ENCODE peak calls at places on chromosomes 11 and 22, in four cellular contexts. One of them, this sample, is unnamed.

GRCh38 chr11:24344222-24344621 is 152.6 kb upstream of the LUZP2 start:
- DNase-seq in astrocyte: no peak
- DNase-seq in A549: no peak
- DNase-seq in CD4-positive, alpha-beta T cell: no peak
- DNase-seq in this sample: no peak

GRCh38 chr11:39570526-39570925 is 1888.9 kb downstream of the LRRC4C start:
- DNase-seq in astrocyte: peak; percentile 1
- DNase-seq in A549: no peak
- DNase-seq in CD4-positive, alpha-beta T cell: no peak
- DNase-seq in this sample: no peak

GRCh38 chr11:122895591-122895990 is 13.0 kb downstream of the JHY start:
- DNase-seq in CD4-positive, alpha-beta T cell: no peak
- DNase-seq in A549: no peak
- DNase-seq in astrocyte: peak; percentile 41
- DNase-seq in this sample: no peak

GRCh38 chr11:123653997-123654565 is 343 bp downstream of the SCN3B start:
- DNase-seq in A549: peak; percentile 22
- DNase-seq in astrocyte: peak; percentile 49
- DNase-seq in CD4-positive, alpha-beta T cell: no peak
- DNase-seq in this sample: peak; percentile 31

GRCh38 chr11:22640862-22641261 is 15.2 kb upstream of the FANCF start:
- DNase-seq in CD4-positive, alpha-beta T cell: no peak
- DNase-seq in astrocyte: no peak
- DNase-seq in A549: no peak
- DNase-seq in this sample: no peak

GRCh38 chr11:32893947-32894827 is 1.6 kb downstream of the QSER1 start:
- DNase-seq in CD4-positive, alpha-beta T cell: no peak
- DNase-seq in A549: peak; percentile 93
- DNase-seq in astrocyte: peak; percentile 91
- DNase-seq in this sample: peak; percentile 70

GRCh38 chr22:27876684-27877083 is 42.4 kb downstream of the PITPNB start:
- DNase-seq in astrocyte: peak; percentile 28
- DNase-seq in CD4-positive, alpha-beta T cell: no peak
- DNase-seq in A549: no peak
- DNase-seq in this sample: peak; percentile 51

GRCh38 chr11:130523609-130524008 is 75.2 kb downstream of the ADAMTS15 start:
- DNase-seq in A549: no peak
- DNase-seq in CD4-positive, alpha-beta T cell: no peak
- DNase-seq in astrocyte: peak; percentile 96
- DNase-seq in this sample: peak; percentile 77

GRCh38 chr11:100556781-100557180 is 130.3 kb upstream of the ARHGAP42 start:
- DNase-seq in astrocyte: no peak
- DNase-seq in CD4-positive, alpha-beta T cell: no peak
- DNase-seq in A549: no peak
- DNase-seq in this sample: no peak

GRCh38 chr11:17915500-17916143 is 97.2 kb downstream of the SERGEF start:
- DNase-seq in astrocyte: peak; percentile 9
- DNase-seq in CD4-positive, alpha-beta T cell: no peak
- DNase-seq in A549: no peak
- DNase-seq in this sample: no peak

GRCh38 chr22:30541979-30542810 is 4.3 kb downstream of the SEC14L6 start:
- DNase-seq in A549: no peak
- DNase-seq in CD4-positive, alpha-beta T cell: no peak
- DNase-seq in astrocyte: no peak
- DNase-seq in this sample: no peak

GRCh38 chr11:11446967-11447366 is 93.9 kb upstream of the CSNK2A3 start:
- DNase-seq in astrocyte: no peak
- DNase-seq in CD4-positive, alpha-beta T cell: no peak
- DNase-seq in A549: no peak
- DNase-seq in this sample: no peak

GRCh38 chr11:64357904-64358535 is 942 bp upstream of the RPS6KA4 start:
- DNase-seq in A549: peak; percentile 56
- DNase-seq in CD4-positive, alpha-beta T cell: no peak
- DNase-seq in astrocyte: no peak
- DNase-seq in this sample: no peak

GRCh38 chr22:20238567-20239062 is 29.5 kb downstream of the RTN4R start:
- DNase-seq in astrocyte: no peak
- DNase-seq in A549: peak; percentile 48
- DNase-seq in CD4-positive, alpha-beta T cell: peak; percentile 59
- DNase-seq in this sample: no peak

GRCh38 chr11:72328366-72329224 is 84.6 kb upstream of the PHOX2A start:
- DNase-seq in CD4-positive, alpha-beta T cell: no peak
- DNase-seq in A549: peak; percentile 5
- DNase-seq in astrocyte: peak; percentile 56
- DNase-seq in this sample: no peak

GRCh38 chr11:89489930-89490329 is 1.2 kb downstream of the NOX4 start:
- DNase-seq in astrocyte: peak; percentile 66
- DNase-seq in CD4-positive, alpha-beta T cell: no peak
- DNase-seq in A549: no peak
- DNase-seq in this sample: no peak

GRCh38 chr11:34769224-34769623 is 147.0 kb downstream of the APIP start:
- DNase-seq in A549: no peak
- DNase-seq in CD4-positive, alpha-beta T cell: no peak
- DNase-seq in astrocyte: no peak
- DNase-seq in this sample: no peak

GRCh38 chr11:68437927-68438657 is 22.5 kb upstream of the PPP6R3 start:
- DNase-seq in CD4-positive, alpha-beta T cell: no peak
- DNase-seq in astrocyte: no peak
- DNase-seq in A549: no peak
- DNase-seq in this sample: no peak

GRCh38 chr11:121366970-121367369 is 74.4 kb downstream of the SC5D start:
- DNase-seq in CD4-positive, alpha-beta T cell: no peak
- DNase-seq in A549: no peak
- DNase-seq in astrocyte: no peak
- DNase-seq in this sample: no peak

GRCh38 chr22:26134654-26135330 is 34.5 kb upstream of the SEZ6L start:
- DNase-seq in A549: peak; percentile 6
- DNase-seq in CD4-positive, alpha-beta T cell: no peak
- DNase-seq in astrocyte: no peak
- DNase-seq in this sample: no peak

GRCh38 chr22:38012604-38013072 is 28.3 kb upstream of the SOX10 start:
- DNase-seq in A549: no peak
- DNase-seq in astrocyte: peak; percentile 58
- DNase-seq in CD4-positive, alpha-beta T cell: no peak
- DNase-seq in this sample: peak; percentile 67

GRCh38 chr11:65207918-65208784 is 26.4 kb downstream of the CAPN1 start:
- DNase-seq in astrocyte: no peak
- DNase-seq in CD4-positive, alpha-beta T cell: peak; percentile 21
- DNase-seq in A549: no peak
- DNase-seq in this sample: no peak

GRCh38 chr11:116791002-116791812 is 472 bp downstream of the APOA5 start:
- DNase-seq in CD4-positive, alpha-beta T cell: peak; percentile 82
- DNase-seq in astrocyte: no peak
- DNase-seq in A549: peak; percentile 49
- DNase-seq in this sample: peak; percentile 53

GRCh38 chr11:8070417-8071101 is 10.5 kb upstream of the TUB start:
- DNase-seq in A549: peak; percentile 34
- DNase-seq in CD4-positive, alpha-beta T cell: no peak
- DNase-seq in astrocyte: no peak
- DNase-seq in this sample: peak; percentile 44

GRCh38 chr11:75734491-75735180 is 17.0 kb downstream of the MOGAT2 start:
- DNase-seq in astrocyte: no peak
- DNase-seq in CD4-positive, alpha-beta T cell: no peak
- DNase-seq in A549: no peak
- DNase-seq in this sample: no peak

GRCh38 chr11:9861860-9862725 is 198.2 kb downstream of the SWAP70 start:
- DNase-seq in astrocyte: peak; percentile 51
- DNase-seq in CD4-positive, alpha-beta T cell: no peak
- DNase-seq in A549: peak; percentile 88
- DNase-seq in this sample: peak; percentile 82

GRCh38 chr11:125987066-125987641 is 41.3 kb downstream of the VSIG10L2 start:
- DNase-seq in CD4-positive, alpha-beta T cell: no peak
- DNase-seq in A549: no peak
- DNase-seq in astrocyte: no peak
- DNase-seq in this sample: no peak

GRCh38 chr11:73087730-73088129 is 54.4 kb downstream of the FCHSD2 start:
- DNase-seq in CD4-positive, alpha-beta T cell: no peak
- DNase-seq in astrocyte: no peak
- DNase-seq in A549: no peak
- DNase-seq in this sample: no peak

GRCh38 chr11:92979176-92979575 is 9.7 kb downstream of the MTNR1B start:
- DNase-seq in CD4-positive, alpha-beta T cell: no peak
- DNase-seq in A549: no peak
- DNase-seq in astrocyte: peak; percentile 66
- DNase-seq in this sample: no peak

GRCh38 chr11:17653606-17654005 is 65.8 kb upstream of the MYOD1 start:
- DNase-seq in CD4-positive, alpha-beta T cell: no peak
- DNase-seq in A549: no peak
- DNase-seq in astrocyte: no peak
- DNase-seq in this sample: no peak

DNA sequence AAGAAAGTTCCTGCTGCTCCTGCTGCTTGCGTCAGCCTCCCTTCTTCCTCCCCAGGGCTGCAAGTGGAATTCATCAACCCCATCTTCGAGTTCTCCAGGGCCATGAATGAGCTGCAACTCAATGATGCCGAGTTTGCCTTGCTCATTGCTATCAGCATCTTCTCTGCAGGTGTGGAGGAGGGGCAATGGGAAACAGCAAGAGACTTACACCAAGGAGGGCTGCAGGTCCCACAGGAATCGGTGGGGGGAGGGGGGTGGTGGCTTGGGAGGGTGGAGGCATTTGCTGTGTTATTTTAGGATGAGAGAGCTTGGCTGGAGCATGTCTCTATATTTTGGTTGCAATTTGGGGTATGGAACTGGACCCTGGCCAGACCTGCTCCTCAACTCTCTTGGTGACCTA is 2.1 kb upstream of the MADD start:
- DNase-seq in CD4-positive, alpha-beta T cell: no peak
- DNase-seq in astrocyte: no peak
- DNase-seq in A549: no peak
- DNase-seq in this sample: no peak
- H3K27ac ChIP-seq in CD4-positive, alpha-beta T cell: peak overlapping the region; percentile 91
- H3K27ac ChIP-seq in astrocyte: no peak overlapping the region
- H3K27ac ChIP-seq in A549: no peak overlapping the region
- H3K27ac ChIP-seq in this sample: no peak overlapping the region

GRCh38 chr22:50626314-50626855 is 1.6 kb downstream of the ARSA start:
- DNase-seq in astrocyte: no peak
- DNase-seq in CD4-positive, alpha-beta T cell: no peak
- DNase-seq in A549: no peak
- DNase-seq in this sample: no peak

GRCh38 chr22:50628543-50629134 is 687 bp upstream of the ARSA start:
- DNase-seq in A549: no peak
- DNase-seq in astrocyte: no peak
- DNase-seq in CD4-positive, alpha-beta T cell: no peak
- DNase-seq in this sample: no peak

GRCh38 chr22:50626856-50627451 is 998 bp downstream of the ARSA start:
- DNase-seq in A549: no peak
- DNase-seq in CD4-positive, alpha-beta T cell: no peak
- DNase-seq in astrocyte: no peak
- DNase-seq in this sample: no peak

GRCh38 chr22:50627914-50628542 is at the start of gene ARSA:
- DNase-seq in A549: peak; percentile 56
- DNase-seq in astrocyte: peak; percentile 68
- DNase-seq in CD4-positive, alpha-beta T cell: peak; percentile 80
- DNase-seq in this sample: peak; percentile 57

DNA sequence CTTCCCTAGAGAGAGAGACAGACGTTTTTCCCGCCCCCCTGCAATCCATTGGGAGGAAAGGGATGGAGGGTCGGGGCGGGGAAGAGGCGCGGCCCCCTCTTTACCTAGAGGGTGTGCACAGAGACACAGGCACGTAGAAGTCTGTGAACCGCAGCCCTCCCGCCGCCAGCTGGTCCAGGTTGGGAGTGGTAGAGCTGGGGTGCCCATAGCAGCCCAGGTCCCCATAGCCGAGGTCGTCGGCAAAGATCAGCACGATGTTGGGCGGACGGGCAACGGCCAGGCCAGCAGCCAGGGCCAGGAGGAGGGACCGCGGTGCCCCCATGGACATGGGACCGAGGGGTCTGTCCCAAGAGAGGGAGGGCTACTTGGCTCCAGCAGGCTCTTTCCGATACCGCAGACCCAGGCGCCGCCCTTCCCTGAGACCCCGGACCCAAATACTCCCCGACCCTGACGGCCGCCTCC is 469 bp downstream of the ARSA start:
- DNase-seq in CD4-positive, alpha-beta T cell: no peak
- DNase-seq in astrocyte: no peak
- DNase-seq in A549: peak; percentile 24
- DNase-seq in this sample: no peak
- H3K27ac ChIP-seq in CD4-positive, alpha-beta T cell: peak overlapping the region; percentile 70
- H3K27ac ChIP-seq in astrocyte: no peak overlapping the region
- H3K27ac ChIP-seq in A549: peak overlapping the region; percentile 72
- H3K27ac ChIP-seq in this sample: no peak overlapping the region

DNA sequence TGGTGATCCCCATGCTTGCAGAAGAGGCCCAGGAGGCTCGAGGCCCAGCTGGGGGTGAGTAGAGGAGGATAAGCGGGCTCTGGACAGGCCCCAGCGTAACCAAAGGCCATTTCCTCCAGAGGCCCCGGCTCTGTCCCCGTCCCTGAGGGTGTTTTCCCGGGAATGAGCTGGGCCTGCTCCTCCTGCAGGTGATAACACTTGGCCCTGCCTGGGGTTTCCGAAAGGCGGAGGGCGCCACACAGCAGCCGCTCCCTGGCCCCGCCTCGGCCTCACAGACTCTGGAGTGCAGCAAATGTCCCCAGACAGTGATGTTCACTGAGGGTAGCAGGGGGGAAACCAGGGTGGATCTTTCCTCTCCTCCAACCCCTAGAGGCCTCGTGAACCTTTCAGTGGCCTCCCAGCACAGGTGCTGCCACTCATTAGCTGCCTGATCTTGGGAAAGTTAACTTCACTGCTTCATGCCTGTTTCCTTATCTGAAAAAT is 10.5 kb upstream of the MGAT3 start:
- DNase-seq in A549: no peak
- DNase-seq in astrocyte: no peak
- DNase-seq in CD4-positive, alpha-beta T cell: no peak
- DNase-seq in this sample: no peak
- H3K27ac ChIP-seq in A549: no peak overlapping the region
- H3K27ac ChIP-seq in astrocyte: no peak overlapping the region
- H3K27ac ChIP-seq in CD4-positive, alpha-beta T cell: no peak overlapping the region
- H3K27ac ChIP-seq in this sample: no peak overlapping the region

GRCh38 chr11:86523738-86524602 is 148.4 kb downstream of the ME3 start:
- DNase-seq in A549: peak; percentile 98
- DNase-seq in astrocyte: peak; percentile 98
- DNase-seq in CD4-positive, alpha-beta T cell: no peak
- DNase-seq in this sample: peak; percentile 99
- H3K27ac ChIP-seq in A549: peak overlapping the region; percentile 90
- H3K27ac ChIP-seq in astrocyte: peak overlapping the region; percentile 94
- H3K27ac ChIP-seq in CD4-positive, alpha-beta T cell: no peak overlapping the region
- H3K27ac ChIP-seq in this sample: peak overlapping the region; percentile 98

GRCh38 chr11:62879554-62879953 is 1.1 kb upstream of the SLC3A2 start:
- DNase-seq in CD4-positive, alpha-beta T cell: no peak
- DNase-seq in A549: no peak
- DNase-seq in astrocyte: no peak
- DNase-seq in this sample: no peak
- H3K27ac ChIP-seq in CD4-positive, alpha-beta T cell: no peak overlapping the region
- H3K27ac ChIP-seq in A549: peak overlapping the region; percentile 100
- H3K27ac ChIP-seq in astrocyte: peak overlapping the region; percentile 97
- H3K27ac ChIP-seq in this sample: peak overlapping the region; percentile 97

This sample was measured in brain microvascular endothelial cell.